ENCODE peak calls at places on chromosomes 4 and X, in six cellular contexts. O is NB4, F is cardiac muscle cell, W is PC-9, I is neural progenitor cell, V is BE2C. M is an unnamed sample.

GRCh38 chr4:45078201-45078600 is 351.8 kb upstream of the GNPDA2 start:
- DNase-seq in O (no peak), I (no peak), F (peak), W (no peak), V (no peak), M (no peak)

GRCh38 chr4:15893967-15894366 is 44.6 kb downstream of the FGFBP1 start:
- DNase-seq in W (peak), F (peak), O (no peak), I (no peak), V (no peak), M (no peak)

GRCh38 chr4:145937021-145937861 is 1.4 kb downstream of the ZNF827 start:
- DNase-seq in W (peak), V (peak), O (peak), I (peak), F (peak), M (peak)

GRCh38 chrX:103817502-103817901 is 14.6 kb downstream of the RAB9B start:
- DNase-seq in O (peak), W (peak), I (peak), V (peak), F (peak), M (peak)

GRCh38 chr4:181939199-181939945 is 303.8 kb upstream of the TENM3 start:
- DNase-seq in I (peak), V (no peak), O (no peak), F (peak), W (no peak), M (no peak)

GRCh38 chr4:169485791-169486742 is 126.3 kb downstream of the NEK1 start:
- DNase-seq in I (peak), O (peak), F (peak), W (peak), V (peak), M (peak)

GRCh38 chr4:121122661-121123060 is 41.5 kb downstream of the TNIP3 start:
- DNase-seq in O (no peak), V (no peak), I (no peak), F (peak), W (no peak), M (no peak)

GRCh38 chr4:39096847-39097246 is 34.8 kb downstream of the KLHL5 start:
- DNase-seq in I (no peak), V (no peak), O (peak), W (no peak), F (no peak), M (no peak)

GRCh38 chr4:150722908-150723362 is 141.0 kb downstream of the MAB21L2 start:
- DNase-seq in O (no peak), V (peak), I (peak), F (peak), W (no peak), M (no peak)

GRCh38 chrX:148634591-148634990 is 134.2 kb downstream of the AFF2 start:
- DNase-seq in W (no peak), V (no peak), F (no peak), O (no peak), I (no peak), M (no peak)

GRCh38 chr4:140151700-140152014 is 2.3 kb downstream of the MAML3 start:
- DNase-seq in O (peak), V (peak), I (peak), F (peak), W (peak), M (peak)

GRCh38 chr4:53456178-53456577 is 78.7 kb downstream of the FIP1L1 start:
- DNase-seq in O (no peak), F (no peak), V (no peak), W (no peak), I (no peak), M (no peak)

GRCh38 chr4:9898596-9899345 is 117.3 kb downstream of the DRD5 start:
- DNase-seq in O (peak), V (peak), I (peak), W (no peak), F (peak), M (peak)

GRCh38 chr4:156816356-156816755 is 155.2 kb downstream of the PDGFC start:
- DNase-seq in O (no peak), V (no peak), F (no peak), I (no peak), W (no peak), M (no peak)

GRCh38 chr4:76504613-76505465 is 69.8 kb downstream of the SHROOM3 start:
- DNase-seq in I (peak), O (peak), V (no peak), F (peak), W (no peak), M (no peak)

GRCh38 chrX:40148439-40149285 is 50.9 kb upstream of the BCOR start:
- DNase-seq in V (no peak), I (peak), O (peak), F (peak), W (no peak), M (peak)

GRCh38 chrX:154548028-154548316 is 552 bp downstream of the IKBKG start:
- DNase-seq in V (no peak), I (no peak), F (peak), O (no peak), W (no peak), M (no peak)

GRCh38 chrX:44344194-44344593 is 722 bp upstream of the EFHC2 start:
- DNase-seq in O (peak), F (no peak), I (no peak), V (no peak), W (peak), M (no peak)

GRCh38 chr4:147590249-147590920 is 26.8 kb upstream of the TMEM184C start:
- DNase-seq in W (peak), O (peak), V (peak), I (peak), F (peak), M (peak)

GRCh38 chrX:16589211-16589610 is 60.7 kb upstream of the S100G start:
- DNase-seq in F (peak), I (no peak), O (no peak), V (no peak), W (no peak), M (no peak)

GRCh38 chr4:112766422-112766821 is 129.5 kb downstream of the LARP7 start:
- DNase-seq in O (peak), F (peak), V (peak), I (peak), W (no peak), M (no peak)

GRCh38 chr4:17511041-17511949 is 595 bp downstream of the QDPR start:
- DNase-seq in I (peak), V (peak), W (peak), O (peak), F (peak), M (peak)

GRCh38 chrX:124338733-124339514 is 6.5 kb downstream of the TEX13D start:
- DNase-seq in W (no peak), V (no peak), I (no peak), F (no peak), O (no peak), M (no peak)

GRCh38 chrX:44890247-44890646 is 17.3 kb downstream of the KDM6A start:
- DNase-seq in O (no peak), W (no peak), F (no peak), I (no peak), V (no peak), M (no peak)

GRCh38 chr4:36128689-36129088 is 115.6 kb downstream of the ARAP2 start:
- DNase-seq in W (no peak), O (peak), I (no peak), F (peak), V (no peak), M (no peak)

GRCh38 chr4:35151816-35152572 is 1092.3 kb downstream of the ARAP2 start:
- DNase-seq in F (no peak), I (peak), O (peak), W (peak), V (peak), M (no peak)

GRCh38 chrX:77668391-77669237 is 117.4 kb downstream of the ATRX start:
- DNase-seq in O (peak), F (peak), I (no peak), V (no peak), W (no peak), M (no peak)

GRCh38 chr4:186029731-186030421 is 39.1 kb upstream of the TLR3 start:
- DNase-seq in W (no peak), I (peak), F (peak), O (no peak), V (peak), M (no peak)

GRCh38 chrX:153906126-153906917 is 1.8 kb downstream of the AVPR2 start:
- DNase-seq in O (no peak), F (no peak), I (no peak), V (no peak), W (no peak), M (no peak)

GRCh38 chr4:10457255-10457801 is at the start of gene ZNF518B:
- DNase-seq in O (peak), W (peak), V (peak), F (peak), I (peak), M (peak)

GRCh38 chr4:125315571-125316390 is 1.0 kb downstream of the FAT4 start:
- DNase-seq in I (peak), O (peak), W (peak), V (peak), F (peak), M (no peak)

GRCh38 chr4:169335331-169335730 is 64.6 kb upstream of the SH3RF1 start:
- DNase-seq in V (no peak), I (no peak), F (peak), O (no peak), W (no peak), M (no peak)

GRCh38 chr4:10305816-10306215 is 151.4 kb downstream of the ZNF518B start:
- DNase-seq in W (no peak), O (no peak), F (peak), I (no peak), V (no peak), M (no peak)

GRCh38 chrX:9530848-9531274 is 66.0 kb downstream of the TBL1X start:
- DNase-seq in O (no peak), F (peak), I (peak), V (peak), W (no peak), M (peak)

GRCh38 chr4:53905935-53906377 is 158.4 kb downstream of the CHIC2 start:
- DNase-seq in I (peak), W (no peak), O (peak), V (peak), F (peak), M (peak)

GRCh38 chr4:792729-793108 is 33.2 kb downstream of the CPLX1 start:
- DNase-seq in W (no peak), F (no peak), V (no peak), I (no peak), O (no peak), M (peak)

GRCh38 chr4:3866813-3867129 is 100.6 kb downstream of the ADRA2C start:
- DNase-seq in W (no peak), F (no peak), O (no peak), V (no peak), I (no peak), M (no peak)

GRCh38 chr4:39353478-39354177 is 12.5 kb downstream of the RFC1 start:
- DNase-seq in V (no peak), O (peak), I (no peak), F (peak), W (no peak), M (peak)

GRCh38 chrX:120090208-120090607 is 12.7 kb upstream of the RHOXF2B start:
- DNase-seq in I (peak), O (peak), W (no peak), F (no peak), V (no peak), M (no peak)
- TF ChIP-seq CTCF in I (peak), O (peak), W (no peak), F (no peak), V (peak), M (peak)

DNA sequence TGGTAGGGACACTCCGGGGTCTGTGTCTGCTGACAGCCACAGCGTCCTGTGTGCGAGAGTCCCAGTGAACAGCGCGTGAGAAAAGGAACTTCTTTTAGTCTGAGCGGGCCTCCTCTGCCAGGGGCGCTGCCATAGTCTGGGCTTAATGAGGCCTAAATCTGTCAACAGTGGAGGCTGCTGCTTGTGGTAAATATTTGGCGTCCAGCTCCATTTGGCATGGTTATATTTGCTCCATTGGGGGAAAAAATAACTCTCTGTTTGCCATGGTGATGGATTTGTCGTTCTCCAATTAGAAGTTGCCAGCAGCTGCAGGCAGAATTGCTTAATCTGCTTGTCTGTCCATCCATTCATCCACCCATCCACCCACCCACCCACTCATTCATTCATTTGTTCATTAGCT is 71.4 kb upstream of the PSAPL1 start:
- DNase-seq in O (no peak), W (no peak), V (no peak), F (peak), I (no peak), M (no peak)
- H3K4me3 ChIP-seq in O (no peak), W (no peak), V (no peak), F (no peak), I (no peak), M (no peak)

DNA sequence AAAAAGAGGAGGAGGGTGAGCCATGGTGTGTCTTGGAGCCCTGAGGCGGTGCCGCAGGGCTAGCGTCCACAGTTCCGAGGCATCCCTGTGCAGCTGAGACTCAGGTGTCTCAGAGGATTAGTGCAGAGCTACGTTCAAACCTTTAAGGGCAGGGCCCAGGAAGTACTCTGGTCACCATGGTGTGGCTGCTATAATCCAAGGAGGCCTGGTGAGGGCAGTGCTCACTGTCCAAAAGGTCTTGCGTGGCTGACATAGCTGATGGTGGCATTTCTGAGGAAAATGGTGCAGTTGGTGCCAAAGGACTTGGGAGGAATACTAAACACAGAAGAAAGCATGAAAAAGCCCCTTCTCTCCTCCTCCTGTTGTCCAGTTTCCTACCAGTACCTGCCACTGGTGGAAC is 146.9 kb downstream of the DCHS2 start:
- DNase-seq in F (no peak), I (peak), O (peak), W (no peak), V (no peak), M (no peak)
- TF ChIP-seq CTCF in F (no peak), I (peak), O (no peak), W (no peak), V (no peak), M (no peak)

DNA sequence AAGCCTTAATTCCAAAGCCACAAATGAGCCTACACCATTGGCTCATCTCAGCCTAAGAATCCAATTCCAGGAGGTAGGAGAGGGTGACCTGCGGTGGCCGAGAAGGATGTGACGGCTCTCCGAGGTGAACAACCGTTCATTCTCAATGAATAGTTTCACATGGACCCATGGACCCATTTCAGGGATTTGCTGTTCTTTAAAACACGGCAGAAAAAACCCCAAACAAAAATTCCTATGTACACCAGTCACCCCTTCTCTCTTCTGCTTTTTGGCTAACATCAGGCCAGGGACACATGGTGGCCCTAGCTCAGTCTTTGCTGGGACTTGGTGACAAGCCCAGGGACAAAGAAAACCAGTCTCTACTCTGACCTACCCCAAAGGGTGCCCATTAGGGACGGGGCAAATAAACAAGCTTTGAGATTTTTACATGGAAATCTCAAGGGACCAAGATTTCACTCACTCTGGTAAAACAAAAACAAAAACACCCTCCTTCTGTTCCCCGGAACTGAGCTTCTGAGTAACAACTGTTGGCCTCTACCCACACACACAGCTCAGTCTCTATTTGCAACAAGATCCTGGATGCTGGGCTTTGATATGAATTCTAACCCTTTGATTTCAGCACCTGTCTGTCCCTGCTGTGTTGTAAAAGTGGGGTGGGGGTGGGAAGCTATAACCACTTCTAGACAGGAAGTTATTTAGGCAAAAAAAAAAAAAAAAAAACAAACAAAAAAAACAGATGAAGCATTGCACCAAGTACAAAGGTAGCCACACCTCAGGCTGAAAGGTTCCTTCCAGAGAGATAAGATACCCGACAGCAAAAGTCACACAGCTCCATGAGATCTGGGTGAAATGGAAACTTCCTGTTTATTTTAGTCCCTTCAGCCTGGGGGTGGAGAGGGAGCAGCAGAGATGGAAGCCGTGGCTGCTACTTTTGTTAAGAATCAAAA is 49.0 kb downstream of the DDX3X start:
- DNase-seq in V (no peak), W (peak), F (peak), I (no peak), O (peak), M (peak)
- H3K4me3 ChIP-seq in V (no peak), W (peak), F (no peak), I (no peak), O (no peak), M (peak)

DNA sequence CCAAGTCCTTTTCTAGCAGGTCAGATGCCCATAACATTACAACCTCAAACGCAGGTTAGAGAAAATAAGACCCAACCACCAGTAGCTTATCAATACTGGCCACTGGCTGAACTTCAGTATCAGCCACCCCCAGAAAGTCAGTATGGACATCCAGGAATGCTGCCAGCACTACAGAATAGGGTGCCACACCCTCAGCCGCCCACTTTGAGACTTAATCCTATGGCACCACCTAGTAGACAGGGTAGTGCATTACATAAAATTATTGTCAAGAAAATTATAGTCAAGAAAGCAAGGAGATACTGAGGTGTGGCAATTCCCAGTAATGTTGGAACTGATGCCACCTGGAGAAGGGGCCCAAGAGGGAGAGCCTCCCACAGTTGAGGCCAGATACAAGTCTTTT is 19.9 kb upstream of the TRIM61 start:
- DNase-seq in V (peak), F (no peak), O (peak), W (no peak), I (no peak), M (no peak)
- TF ChIP-seq CTCF in V (peak), F (no peak), O (no peak), W (peak), I (peak), M (no peak)

DNA sequence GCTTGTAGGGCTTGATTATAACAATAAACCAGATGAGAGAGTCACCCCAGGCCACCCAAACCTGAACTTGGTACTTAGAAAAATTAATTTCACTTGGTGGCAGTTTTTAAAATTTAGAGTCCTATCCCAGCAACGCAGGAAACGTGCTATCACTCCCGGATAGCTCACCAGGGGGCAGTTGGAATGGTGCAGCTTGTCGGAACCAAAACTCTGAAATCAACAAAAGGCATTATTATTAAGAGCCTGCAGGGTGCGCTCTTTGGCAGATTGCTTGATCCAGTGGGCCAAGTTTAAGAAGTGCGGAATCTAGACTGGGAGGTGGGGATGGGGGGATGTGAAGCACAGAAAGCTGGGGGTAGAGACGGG is 2.4 kb downstream of the FRAS1 start:
- DNase-seq in I (peak), O (peak), W (peak), F (peak), V (peak), M (no peak)
- H3K4me3 ChIP-seq in I (peak), O (no peak), W (peak), F (peak), V (peak), M (no peak)